ENCODE peak calls at places on chromosomes 13 and 19, in nine cellular contexts. J, C, B, E, N, W, P, D and A are unnamed samples.

GRCh38 chr19:18736415-18737336 is 53.2 kb downstream of the CRTC1 start:
- DNase-seq in W (no peak), E (no peak), J (no peak), P (no peak), N (no peak), D (no peak), C (no peak), B (no peak), A (no peak)

GRCh38 chr19:47371269-47371668 is 22.2 kb downstream of the DHX34 start:
- DNase-seq in N (no peak), C (no peak), J (no peak), P (no peak), W (no peak), E (no peak), D (no peak), B (no peak), A (no peak)

GRCh38 chr19:4015705-4016402 is 8.3 kb downstream of the PIAS4 start:
- DNase-seq in P (no peak), B (no peak), C (no peak), D (no peak), E (no peak), J (no peak), N (no peak), W (no peak), A (peak)

GRCh38 chr13:40245567-40245966 is 420.9 kb downstream of the FOXO1 start:
- DNase-seq in P (no peak), J (no peak), N (no peak), B (no peak), D (no peak), C (no peak), E (no peak), W (no peak), A (no peak)

GRCh38 chr13:23074054-23074805 is 106.5 kb upstream of the SGCG start:
- DNase-seq in P (peak), J (no peak), W (no peak), B (no peak), E (no peak), N (no peak), C (no peak), D (no peak), A (no peak)

GRCh38 chr13:54633461-54633860 is 1604.8 kb downstream of the OLFM4 start:
- DNase-seq in C (no peak), N (no peak), B (no peak), E (no peak), J (no peak), D (no peak), P (no peak), W (no peak), A (no peak)

GRCh38 chr13:34863360-34864135 is 78.5 kb upstream of the NBEA start:
- DNase-seq in P (peak), N (no peak), W (no peak), D (no peak), B (no peak), J (no peak), C (peak), E (no peak), A (no peak)

GRCh38 chr13:109157275-109157674 is 527.9 kb downstream of the MYO16 start:
- DNase-seq in N (no peak), C (peak), B (no peak), E (no peak), P (no peak), W (no peak), D (peak), J (no peak), A (no peak)

GRCh38 chr13:32134241-32134801 is 102.7 kb downstream of the FRY start:
- DNase-seq in N (no peak), J (no peak), D (no peak), W (no peak), P (no peak), B (no peak), C (peak), E (no peak), A (no peak)

GRCh38 chr13:38687246-38688229 is 661 bp downstream of the FREM2 start:
- DNase-seq in N (no peak), P (no peak), C (peak), W (peak), J (no peak), D (peak), B (no peak), E (no peak), A (no peak)

GRCh38 chr19:43466793-43467192 is 1.4 kb upstream of the LYPD3 start:
- DNase-seq in N (no peak), E (no peak), J (no peak), P (no peak), C (no peak), B (no peak), W (no peak), D (no peak), A (no peak)

GRCh38 chr19:45331411-45331810 is 8.7 kb upstream of the CKM start:
- DNase-seq in B (no peak), C (no peak), W (no peak), D (no peak), P (no peak), N (no peak), E (no peak), J (no peak), A (no peak)

GRCh38 chr19:16301999-16302694 is 22.5 kb upstream of the KLF2 start:
- DNase-seq in W (no peak), B (no peak), E (no peak), N (no peak), C (peak), J (no peak), P (peak), D (no peak), A (no peak)

GRCh38 chr13:110530839-110531499 is 30.6 kb downstream of the RAB20 start:
- DNase-seq in C (no peak), B (no peak), N (no peak), W (no peak), D (no peak), J (no peak), P (no peak), E (no peak), A (no peak)

GRCh38 chr19:11322269-11323024 is 17.0 kb downstream of the RAB3D start:
- DNase-seq in J (no peak), E (no peak), N (no peak), W (no peak), C (no peak), D (no peak), B (no peak), P (no peak), A (no peak)

GRCh38 chr19:49888478-49888901 is 8.2 kb downstream of the IL4I1 start:
- DNase-seq in B (no peak), D (no peak), P (no peak), J (no peak), W (no peak), E (no peak), N (no peak), C (no peak), A (no peak)

GRCh38 chr19:5877427-5877826 is 7.1 kb upstream of the FUT5 start:
- DNase-seq in P (no peak), N (no peak), B (no peak), C (no peak), J (no peak), D (no peak), E (no peak), W (no peak), A (no peak)

GRCh38 chr19:1905863-1906375 is 720 bp downstream of the ADAT3 start:
- DNase-seq in C (no peak), D (no peak), P (no peak), N (no peak), B (no peak), J (no peak), W (no peak), E (no peak), A (no peak)

GRCh38 chr13:51624695-51625345 is 40.6 kb downstream of the WDFY2 start:
- DNase-seq in D (no peak), J (no peak), N (no peak), P (no peak), W (no peak), B (no peak), E (no peak), C (no peak), A (no peak)

GRCh38 chr13:25130944-25131343 is 35.0 kb downstream of the PABPC3 start:
- DNase-seq in B (no peak), J (no peak), P (no peak), C (no peak), N (no peak), W (no peak), D (no peak), E (no peak), A (no peak)

GRCh38 chr19:10691883-10692282 is 9.4 kb upstream of the QTRT1 start:
- DNase-seq in D (no peak), W (no peak), B (no peak), P (no peak), C (no peak), J (no peak), N (no peak), E (no peak), A (no peak)

GRCh38 chr19:41039806-41040205 is 48.4 kb upstream of the CYP2A13 start:
- DNase-seq in D (no peak), P (no peak), N (no peak), C (no peak), B (no peak), E (no peak), J (no peak), W (no peak), A (no peak)

GRCh38 chr13:112746044-112746443 is 56.2 kb downstream of the ATP11A start:
- DNase-seq in D (no peak), J (no peak), B (no peak), P (no peak), E (no peak), N (no peak), C (no peak), W (no peak), A (no peak)